ENCODE peak calls at places on chromosomes 12 and 14, in four cellular contexts. W, R, Z and A are unnamed samples. For H4K20me1 and H3K4me1, the result is how much of the 10 kb centered on the place peaks cover.

GRCh38 chr14:77979666-77980351 is 179.9 kb downstream of the ADCK1 start:
- DNase-seq in W (no peak), Z (no peak), R (peak), A (no peak)

GRCh38 chr14:101733211-101733610 is 28.3 kb upstream of the PPP2R5C start:
- DNase-seq in Z (peak), R (peak), W (peak), A (no peak)

GRCh38 chr12:45336331-45336730 is 120.4 kb downstream of the ANO6 start:
- DNase-seq in Z (no peak), W (peak), R (peak), A (peak)

GRCh38 chr14:79972230-79972629 is 239.1 kb downstream of the DIO2 start:
- DNase-seq in Z (no peak), W (peak), R (peak), A (no peak)

GRCh38 chr14:85604021-85604420 is 74.1 kb downstream of the FLRT2 start:
- DNase-seq in R (no peak), Z (no peak), W (no peak), A (no peak)

GRCh38 chr12:51128905-51129304 is 44.0 kb downstream of the TFCP2 start:
- DNase-seq in Z (no peak), R (peak), W (peak), A (no peak)

GRCh38 chr14:51597511-51597920 is 54.2 kb upstream of the FRMD6 start:
- DNase-seq in R (peak), Z (no peak), W (peak), A (no peak)

GRCh38 chr12:105378821-105379400 is 48.4 kb downstream of the C12orf75 start:
- DNase-seq in W (no peak), Z (no peak), R (no peak), A (no peak)

GRCh38 chr12:114673169-114673833 is 10.7 kb downstream of the TBX3 start:
- DNase-seq in Z (no peak), W (peak), R (peak), A (no peak)

GRCh38 chr12:84757978-84758377 is 154.6 kb downstream of the SLC6A15 start:
- DNase-seq in R (peak), Z (no peak), W (peak), A (no peak)

GRCh38 chr12:21334100-21334499 is 617 bp downstream of the SLCO1A2 start:
- DNase-seq in Z (no peak), R (no peak), W (no peak), A (no peak)

GRCh38 chr14:49249022-49249421 is 337.2 kb downstream of the RPS29 start:
- DNase-seq in W (peak), Z (no peak), R (peak), A (no peak)

GRCh38 chr12:4084631-4085030 is 188.9 kb upstream of the CCND2 start:
- DNase-seq in Z (no peak), W (no peak), R (no peak), A (no peak)

GRCh38 chr12:5945071-5946008 is at the start of gene ANO2:
- DNase-seq in W (no peak), R (peak), Z (no peak), A (no peak)

GRCh38 chr14:91398707-91399106 is 18.9 kb downstream of the CCDC88C start:
- DNase-seq in W (no peak), Z (no peak), R (no peak), A (no peak)

GRCh38 chr14:60680511-60680910 is 31.2 kb upstream of the SIX1 start:
- DNase-seq in Z (no peak), W (no peak), R (no peak), A (no peak)

GRCh38 chr12:109626378-109627115 is 53.0 kb downstream of the MVK start:
- DNase-seq in Z (no peak), R (no peak), W (no peak), A (no peak)

GRCh38 chr12:15670756-15671155 is 118.4 kb downstream of the EPS8 start:
- DNase-seq in R (no peak), W (no peak), Z (no peak), A (no peak)

GRCh38 chr12:72511906-72512305 is 239.7 kb downstream of the TRHDE start:
- DNase-seq in W (peak), Z (no peak), R (peak), A (no peak)

GRCh38 chr12:92297405-92297804 is 151.8 kb upstream of the BTG1 start:
- DNase-seq in W (no peak), Z (no peak), R (no peak), A (no peak)

GRCh38 chr12:92299744-92300143 is 154.1 kb upstream of the BTG1 start:
- DNase-seq in R (no peak), W (no peak), Z (no peak), A (no peak)

GRCh38 chr12:92299344-92299743 is 153.7 kb upstream of the BTG1 start:
- DNase-seq in R (no peak), W (no peak), Z (no peak), A (no peak)

GRCh38 chr12:92295523-92295922 is 149.9 kb upstream of the BTG1 start:
- DNase-seq in R (peak), Z (no peak), W (peak), A (no peak)

DNA sequence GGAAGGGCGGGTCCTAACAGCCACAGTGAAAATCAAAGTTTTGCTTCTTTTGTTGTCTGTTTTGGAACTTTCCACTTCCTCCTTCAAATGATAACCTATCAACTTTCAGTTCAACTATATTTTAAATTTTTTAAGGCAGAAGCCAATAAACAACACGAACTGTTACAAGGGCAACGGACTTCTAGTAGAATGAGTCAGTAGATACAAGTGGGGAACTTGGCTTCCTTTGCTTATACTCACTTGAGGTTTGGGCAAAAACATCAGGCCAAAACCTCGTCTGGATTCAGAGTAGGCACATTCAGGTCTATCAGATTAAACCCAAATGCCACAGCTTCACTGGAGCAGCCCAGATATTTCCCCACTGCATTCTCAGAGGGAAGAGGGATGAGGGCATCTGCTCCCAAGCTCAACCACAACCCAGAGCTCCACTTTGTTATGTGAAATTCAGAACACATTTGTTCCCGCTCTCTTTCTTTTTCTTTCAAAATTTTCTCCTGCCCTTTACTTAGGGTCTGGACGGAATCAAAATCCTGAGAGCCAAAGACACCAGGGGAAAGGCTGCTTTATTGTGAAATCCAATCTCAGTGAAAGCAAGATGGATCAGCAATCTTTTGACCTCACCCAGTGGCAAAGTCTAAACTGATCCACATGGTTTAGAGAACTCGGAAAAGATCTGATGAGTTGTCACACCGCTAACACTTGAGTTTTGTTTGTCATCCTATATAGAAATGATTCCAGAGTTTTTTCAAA is 152.5 kb upstream of the BTG1 start:
- DNase-seq in Z (no peak), W (peak), R (peak), A (no peak)
- H2AFZ ChIP-seq in Z (no peak), W (peak), R (peak), A (no peak)

GRCh38 chr12:53958128-53958527 is 3.4 kb downstream of the HOXC12 start:
- DNase-seq in W (no peak), R (no peak), Z (no peak), A (no peak)
- H4K20me1 ChIP-seq in W (under half), R (under half), Z (under half), A (under half)

GRCh38 chr14:90356925-90357324 is 25.2 kb upstream of the NRDE2 start:
- DNase-seq in W (no peak), R (no peak), Z (no peak), A (no peak)
- H3K4me1 ChIP-seq in W (under half), R (under half), Z (under half), A (under half)

GRCh38 chr12:13210543-13211190 is 14.1 kb downstream of the EMP1 start:
- DNase-seq in Z (no peak), W (no peak), R (no peak), A (no peak)

GRCh38 chr12:13210022-13210539 is 13.6 kb downstream of the EMP1 start:
- DNase-seq in W (no peak), R (no peak), Z (no peak), A (no peak)

GRCh38 chr12:13211191-13211858 is 14.8 kb downstream of the EMP1 start:
- DNase-seq in Z (no peak), W (peak), R (peak), A (no peak)

GRCh38 chr12:13209279-13210021 is 12.9 kb downstream of the EMP1 start:
- DNase-seq in W (no peak), Z (no peak), R (no peak), A (no peak)

GRCh38 chr12:13211859-13212664 is 15.5 kb downstream of the EMP1 start:
- DNase-seq in Z (peak), W (peak), R (peak), A (no peak)
- H2AFZ ChIP-seq in Z (no peak), W (no peak), R (no peak), A (no peak)

DNA sequence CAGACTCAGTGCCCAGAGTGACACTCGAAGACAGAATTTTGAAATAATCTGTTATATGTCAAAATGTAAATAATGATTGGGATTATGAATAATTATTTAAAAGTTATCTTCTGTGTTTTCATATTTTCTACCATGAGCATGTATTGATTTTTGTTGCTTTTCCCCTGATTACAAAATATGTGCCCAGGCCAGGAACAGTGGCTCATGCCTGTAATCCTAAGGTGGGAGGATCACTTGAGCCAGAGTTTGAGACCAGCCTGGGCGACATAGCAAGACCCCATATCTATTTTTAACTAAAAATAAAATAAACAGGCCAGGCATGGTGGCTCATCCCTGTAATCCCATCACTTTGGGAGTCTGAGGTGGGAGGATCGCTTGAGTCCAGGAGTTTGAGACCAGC is 13.5 kb downstream of the PSMA6 start:
- DNase-seq in W (no peak), Z (no peak), R (no peak), A (no peak)
- H4K20me1 ChIP-seq in W (half or more), Z (under half), R (under half), A (under half)

GRCh38 chr12:29702972-29703371 is 80.8 kb downstream of the TMTC1 start:
- DNase-seq in Z (no peak), W (no peak), R (no peak), A (no peak)

GRCh38 chr12:29700761-29701481 is 82.8 kb downstream of the TMTC1 start:
- DNase-seq in W (no peak), Z (no peak), R (peak), A (no peak)

GRCh38 chr12:29702222-29702621 is 81.5 kb downstream of the TMTC1 start:
- DNase-seq in R (no peak), W (no peak), Z (no peak), A (no peak)

GRCh38 chr12:29695026-29695425 is 88.7 kb downstream of the TMTC1 start:
- DNase-seq in R (no peak), Z (no peak), W (no peak), A (no peak)

GRCh38 chr12:29698756-29699155 is 85.0 kb downstream of the TMTC1 start:
- DNase-seq in Z (no peak), R (peak), W (no peak), A (no peak)
- H3K4me1 ChIP-seq in Z (under half), R (under half), W (under half), A (under half)

DNA sequence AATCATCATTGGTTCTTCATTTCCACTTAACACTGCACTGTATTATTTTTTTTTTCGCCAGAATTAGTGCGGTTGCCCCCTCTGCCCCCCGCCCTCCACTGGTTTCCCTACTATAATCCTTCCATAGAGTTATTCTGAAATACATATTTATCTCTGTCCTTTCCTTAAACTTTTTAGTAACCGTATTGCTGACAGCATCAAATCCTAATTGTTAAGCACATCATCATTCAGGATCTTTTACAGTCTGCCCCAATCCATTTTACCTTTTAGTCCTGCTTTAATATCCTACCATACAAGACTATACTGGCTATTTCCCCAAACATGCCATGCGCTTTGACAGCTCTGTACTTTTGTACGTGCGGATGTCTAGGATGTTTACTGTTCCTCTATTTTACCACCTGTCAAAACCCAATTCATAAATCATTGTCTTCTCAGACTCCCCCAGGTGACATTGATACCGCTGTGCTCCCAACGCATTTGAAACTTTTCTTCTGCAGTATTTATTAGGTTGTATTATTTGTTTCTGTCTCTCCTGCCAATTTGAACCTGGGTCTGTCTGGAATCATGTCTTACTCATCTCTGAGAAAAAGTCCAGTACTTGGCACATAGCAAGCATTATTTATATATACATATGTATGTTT is 1.0 kb downstream of the FGFR1OP2 start:
- DNase-seq in W (peak), Z (no peak), R (peak), A (no peak)
- H2AFZ ChIP-seq in W (no peak), Z (no peak), R (no peak), A (no peak)

DNA sequence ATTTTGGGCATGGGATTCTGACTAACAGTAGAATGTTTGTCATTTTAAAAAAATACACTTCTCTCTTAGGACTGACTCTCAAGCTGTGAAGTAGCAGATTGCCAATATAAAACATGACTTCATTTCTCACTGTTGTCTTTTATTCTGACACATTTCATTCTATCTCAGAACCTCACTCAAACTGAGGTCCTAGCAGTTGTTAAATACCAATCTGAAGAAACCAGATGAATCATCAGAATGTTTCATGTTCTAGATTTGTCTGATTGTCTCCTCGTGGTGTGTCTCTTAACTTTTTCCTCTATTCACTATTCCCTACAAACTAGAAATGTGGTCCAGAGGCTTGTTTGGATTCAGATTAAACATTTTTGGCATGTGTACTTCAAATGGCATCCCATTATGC is 276.4 kb upstream of the NPAS3 start:
- DNase-seq in Z (no peak), W (no peak), R (peak), A (no peak)
- H4K20me1 ChIP-seq in Z (under half), W (under half), R (under half), A (under half)

DNA sequence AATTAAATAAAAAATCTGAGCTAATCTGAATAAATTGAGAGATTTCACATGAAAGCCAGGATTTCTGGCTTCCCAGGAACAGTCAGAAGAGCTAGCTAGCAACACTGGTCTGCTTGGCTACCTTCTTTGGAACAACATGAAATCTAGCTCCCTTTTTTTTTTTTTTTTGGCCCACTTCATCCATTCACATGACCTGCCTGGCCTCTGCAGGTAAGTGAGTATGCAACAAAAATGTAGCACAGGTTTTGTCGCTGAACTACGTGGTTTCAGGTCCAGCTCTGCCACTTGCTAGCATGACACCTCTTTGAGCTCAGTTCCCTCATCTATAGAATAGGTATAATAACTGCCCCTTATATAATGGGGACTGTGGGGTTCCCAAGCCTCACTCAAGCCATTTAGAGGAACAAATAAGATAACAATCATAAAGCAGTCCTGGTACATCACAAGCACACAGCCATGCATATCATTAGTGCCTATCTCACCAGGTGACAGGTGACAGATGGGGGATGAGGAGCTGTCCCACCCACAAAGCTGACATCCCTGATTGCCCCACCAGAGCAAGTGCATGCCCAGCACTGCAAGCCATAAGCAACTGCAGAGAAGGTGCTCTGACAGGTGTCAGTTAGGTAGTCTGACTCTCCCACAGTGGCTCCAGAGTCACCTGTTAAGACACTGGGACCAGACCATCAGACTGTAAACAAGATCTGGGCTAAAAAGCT is 25.6 kb downstream of the PXN start:
- DNase-seq in Z (no peak), R (no peak), W (no peak), A (no peak)
- H3K4me1 ChIP-seq in Z (half or more), R (under half), W (half or more), A (half or more)

GRCh38 chr12:120960657-120961056 is 17.7 kb upstream of the HNF1A start:
- DNase-seq in Z (no peak), R (no peak), W (no peak), A (no peak)
- H2AFZ ChIP-seq in Z (no peak), R (no peak), W (no peak), A (no peak)